ENCODE peak calls at places on chromosomes 5 and 9, in nine cellular contexts. One of them, this sample, is unnamed.

GRCh38 chr5:111367081-111367480 is 142.9 kb downstream of the CAMK4 start:
- DNase-seq in HCT116: peak; percentile 85
- DNase-seq in neural progenitor cell: no peak
- DNase-seq in fibroblast of villous mesenchyme: peak; percentile 33
- DNase-seq in IMR-90: no peak
- DNase-seq in cardiac fibroblast: peak; percentile 60
- DNase-seq in AG09309: no peak
- DNase-seq in PC-9: peak; percentile 53
- DNase-seq in spleen: no peak
- DNase-seq in this sample: no peak

GRCh38 chr5:111589320-111589719 is 77.0 kb upstream of the STARD4 start:
- DNase-seq in fibroblast of villous mesenchyme: no peak
- DNase-seq in IMR-90: no peak
- DNase-seq in neural progenitor cell: no peak
- DNase-seq in cardiac fibroblast: no peak
- DNase-seq in PC-9: no peak
- DNase-seq in HCT116: no peak
- DNase-seq in spleen: no peak
- DNase-seq in AG09309: no peak
- DNase-seq in this sample: no peak

GRCh38 chr9:99003308-99003707 is 59.6 kb downstream of the COL15A1 start:
- DNase-seq in neural progenitor cell: no peak
- DNase-seq in PC-9: no peak
- DNase-seq in HCT116: no peak
- DNase-seq in cardiac fibroblast: no peak
- DNase-seq in AG09309: no peak
- DNase-seq in spleen: no peak
- DNase-seq in fibroblast of villous mesenchyme: no peak
- DNase-seq in IMR-90: no peak
- DNase-seq in this sample: no peak

GRCh38 chr9:128113526-128114325 is 13.8 kb downstream of the PTGES2 start:
- DNase-seq in neural progenitor cell: no peak
- DNase-seq in AG09309: no peak
- DNase-seq in HCT116: no peak
- DNase-seq in fibroblast of villous mesenchyme: no peak
- DNase-seq in PC-9: no peak
- DNase-seq in IMR-90: no peak
- DNase-seq in spleen: peak; percentile 73
- DNase-seq in cardiac fibroblast: no peak
- DNase-seq in this sample: no peak

GRCh38 chr5:167352801-167353200 is 938.6 kb upstream of the WWC1 start:
- DNase-seq in IMR-90: no peak
- DNase-seq in PC-9: no peak
- DNase-seq in HCT116: no peak
- DNase-seq in spleen: no peak
- DNase-seq in neural progenitor cell: no peak
- DNase-seq in fibroblast of villous mesenchyme: no peak
- DNase-seq in AG09309: no peak
- DNase-seq in cardiac fibroblast: no peak
- DNase-seq in this sample: no peak

GRCh38 chr9:92728831-92729734 is 35.5 kb downstream of the BICD2 start:
- DNase-seq in PC-9: no peak
- DNase-seq in fibroblast of villous mesenchyme: peak; percentile 60
- DNase-seq in HCT116: no peak
- DNase-seq in neural progenitor cell: peak; percentile 33
- DNase-seq in AG09309: no peak
- DNase-seq in spleen: peak; percentile 87
- DNase-seq in cardiac fibroblast: peak; percentile 37
- DNase-seq in IMR-90: peak; percentile 20
- DNase-seq in this sample: no peak

GRCh38 chr5:98768160-98769005 is 5.1 kb upstream of the RGMB start:
- DNase-seq in HCT116: no peak
- DNase-seq in spleen: peak; percentile 79
- DNase-seq in PC-9: no peak
- DNase-seq in IMR-90: peak; percentile 73
- DNase-seq in AG09309: no peak
- DNase-seq in fibroblast of villous mesenchyme: peak; percentile 52
- DNase-seq in cardiac fibroblast: peak; percentile 77
- DNase-seq in neural progenitor cell: peak; percentile 90
- DNase-seq in this sample: no peak

GRCh38 chr9:76926846-76927245 is 20.9 kb upstream of the PRUNE2 start:
- DNase-seq in neural progenitor cell: no peak
- DNase-seq in spleen: no peak
- DNase-seq in HCT116: no peak
- DNase-seq in IMR-90: no peak
- DNase-seq in fibroblast of villous mesenchyme: no peak
- DNase-seq in AG09309: no peak
- DNase-seq in cardiac fibroblast: no peak
- DNase-seq in PC-9: no peak
- DNase-seq in this sample: no peak

GRCh38 chr9:3751125-3751758 is 225.4 kb upstream of the RFX3 start:
- DNase-seq in HCT116: no peak
- DNase-seq in AG09309: peak; percentile 75
- DNase-seq in PC-9: no peak
- DNase-seq in IMR-90: peak; percentile 10
- DNase-seq in cardiac fibroblast: peak; percentile 68
- DNase-seq in spleen: no peak
- DNase-seq in neural progenitor cell: no peak
- DNase-seq in fibroblast of villous mesenchyme: peak; percentile 53
- DNase-seq in this sample: peak; percentile 96

GRCh38 chr5:147346006-147346561 is 111.3 kb downstream of the STK32A start:
- DNase-seq in cardiac fibroblast: no peak
- DNase-seq in PC-9: no peak
- DNase-seq in HCT116: no peak
- DNase-seq in AG09309: no peak
- DNase-seq in IMR-90: no peak
- DNase-seq in spleen: no peak
- DNase-seq in neural progenitor cell: peak; percentile 7
- DNase-seq in fibroblast of villous mesenchyme: no peak
- DNase-seq in this sample: no peak

GRCh38 chr5:56313004-56313531 is 79.9 kb upstream of the ANKRD55 start:
- DNase-seq in neural progenitor cell: no peak
- DNase-seq in AG09309: no peak
- DNase-seq in spleen: no peak
- DNase-seq in cardiac fibroblast: no peak
- DNase-seq in IMR-90: no peak
- DNase-seq in fibroblast of villous mesenchyme: no peak
- DNase-seq in HCT116: no peak
- DNase-seq in PC-9: no peak
- DNase-seq in this sample: no peak

GRCh38 chr5:56313596-56313995 is 80.5 kb upstream of the ANKRD55 start:
- DNase-seq in cardiac fibroblast: no peak
- DNase-seq in neural progenitor cell: no peak
- DNase-seq in PC-9: no peak
- DNase-seq in AG09309: no peak
- DNase-seq in HCT116: no peak
- DNase-seq in fibroblast of villous mesenchyme: no peak
- DNase-seq in spleen: no peak
- DNase-seq in IMR-90: no peak
- DNase-seq in this sample: no peak

GRCh38 chr5:56316302-56316994 is 83.3 kb upstream of the ANKRD55 start:
- DNase-seq in fibroblast of villous mesenchyme: no peak
- DNase-seq in PC-9: no peak
- DNase-seq in cardiac fibroblast: no peak
- DNase-seq in HCT116: no peak
- DNase-seq in spleen: no peak
- DNase-seq in neural progenitor cell: no peak
- DNase-seq in IMR-90: no peak
- DNase-seq in AG09309: no peak
- DNase-seq in this sample: no peak

GRCh38 chr5:56311306-56311904 is 78.3 kb upstream of the ANKRD55 start:
- DNase-seq in cardiac fibroblast: no peak
- DNase-seq in AG09309: no peak
- DNase-seq in IMR-90: no peak
- DNase-seq in PC-9: no peak
- DNase-seq in HCT116: no peak
- DNase-seq in neural progenitor cell: no peak
- DNase-seq in spleen: no peak
- DNase-seq in fibroblast of villous mesenchyme: no peak
- DNase-seq in this sample: no peak

DNA sequence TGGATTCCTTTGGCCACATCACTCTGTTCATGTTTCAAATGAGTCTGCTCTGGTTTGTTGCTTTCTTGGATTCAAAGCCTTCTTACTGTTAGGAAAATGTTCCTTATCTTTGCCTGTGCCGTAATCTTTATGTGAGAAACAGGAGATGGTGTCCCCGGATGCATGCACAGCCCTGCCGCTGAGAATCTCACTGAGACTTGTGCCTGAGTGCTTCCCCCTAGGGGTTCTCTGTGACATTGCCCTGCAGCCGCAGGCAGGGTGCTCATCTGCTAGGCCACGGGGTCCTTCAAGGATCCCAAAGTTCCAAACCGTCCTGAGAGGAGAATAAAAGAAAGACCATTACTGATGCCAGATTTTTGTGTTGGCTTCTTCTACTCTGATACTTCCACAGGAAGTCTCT is 81.4 kb upstream of the ANKRD55 start:
- DNase-seq in AG09309: no peak
- DNase-seq in fibroblast of villous mesenchyme: peak; percentile 85
- DNase-seq in HCT116: no peak
- DNase-seq in cardiac fibroblast: peak; percentile 53
- DNase-seq in IMR-90: no peak
- DNase-seq in neural progenitor cell: peak; percentile 12
- DNase-seq in PC-9: no peak
- DNase-seq in spleen: no peak
- DNase-seq in this sample: no peak
- TF ChIP-seq CTCF in AG09309: peak; percentile 71
- TF ChIP-seq CTCF in fibroblast of villous mesenchyme: peak; percentile 82
- TF ChIP-seq CTCF in HCT116: peak; percentile 83
- TF ChIP-seq CTCF in cardiac fibroblast: peak; percentile 89
- TF ChIP-seq CTCF in IMR-90: peak; percentile 10
- TF ChIP-seq CTCF in neural progenitor cell: peak; percentile 39
- TF ChIP-seq CTCF in PC-9: peak; percentile 72
- TF ChIP-seq CTCF in spleen: peak; percentile 77
- TF ChIP-seq CTCF in this sample: peak; percentile 11

GRCh38 chr9:113399646-113400200 is 1.4 kb downstream of the ALAD start:
- DNase-seq in cardiac fibroblast: no peak
- DNase-seq in fibroblast of villous mesenchyme: no peak
- DNase-seq in HCT116: no peak
- DNase-seq in AG09309: no peak
- DNase-seq in spleen: no peak
- DNase-seq in IMR-90: no peak
- DNase-seq in PC-9: no peak
- DNase-seq in neural progenitor cell: no peak
- DNase-seq in this sample: no peak
- H3K4me3 ChIP-seq in cardiac fibroblast: peak overlapping the region; percentile 93
- H3K4me3 ChIP-seq in fibroblast of villous mesenchyme: no peak overlapping the region
- H3K4me3 ChIP-seq in HCT116: no peak overlapping the region
- H3K4me3 ChIP-seq in AG09309: no peak overlapping the region
- H3K4me3 ChIP-seq in spleen: peak overlapping the region; percentile 82
- H3K4me3 ChIP-seq in IMR-90: no peak overlapping the region
- H3K4me3 ChIP-seq in PC-9: no peak overlapping the region
- H3K4me3 ChIP-seq in neural progenitor cell: peak overlapping the region; percentile 72
- H3K4me3 ChIP-seq in this sample: peak overlapping the region; percentile 90

DNA sequence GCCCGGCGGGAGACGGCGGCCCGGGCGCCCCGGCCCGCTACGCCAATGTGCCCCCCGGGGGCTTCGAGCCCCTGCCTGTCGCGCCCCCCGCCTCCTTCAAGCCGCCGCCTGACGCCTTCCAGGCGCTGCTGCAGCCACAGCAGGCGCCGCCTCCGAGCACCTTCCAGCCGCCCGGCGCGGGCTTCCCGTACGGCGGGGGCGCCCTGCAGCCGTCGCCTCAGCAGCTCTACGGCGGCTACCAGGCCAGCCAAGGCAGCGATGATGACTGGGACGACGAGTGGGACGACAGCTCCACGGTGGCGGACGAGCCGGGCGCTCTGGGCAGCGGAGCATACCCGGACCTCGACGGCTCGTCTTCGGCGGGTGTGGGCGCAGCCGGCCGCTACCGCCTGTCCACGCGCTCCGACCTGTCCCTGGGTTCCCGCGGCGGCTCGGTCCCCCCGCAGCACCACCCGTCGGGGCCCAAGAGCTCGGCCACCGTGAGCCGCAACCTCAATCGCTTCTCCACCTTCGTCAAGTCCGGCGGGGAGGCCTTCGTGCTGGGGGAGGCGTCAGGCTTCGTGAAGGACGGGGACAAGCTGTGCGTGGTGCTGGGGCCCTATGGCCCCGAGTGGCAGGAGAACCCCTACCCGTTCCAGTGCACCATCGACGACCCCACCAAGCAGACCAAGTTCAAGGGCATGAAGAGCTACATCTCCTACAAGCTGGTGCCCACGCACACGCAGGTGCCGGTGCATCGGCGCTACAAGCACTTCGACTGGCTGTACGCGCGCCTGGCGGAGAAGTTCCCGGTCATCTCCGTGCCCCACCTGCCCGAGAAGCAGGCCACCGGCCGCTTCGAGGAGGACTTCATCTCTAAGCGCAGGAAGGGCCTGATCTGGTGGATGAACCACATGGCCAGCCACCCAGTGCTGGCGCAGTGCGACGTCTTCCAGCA is 855 bp downstream of the SNX18 start:
- DNase-seq in HCT116: no peak
- DNase-seq in spleen: peak; percentile 95
- DNase-seq in fibroblast of villous mesenchyme: no peak
- DNase-seq in AG09309: no peak
- DNase-seq in cardiac fibroblast: peak; percentile 38
- DNase-seq in PC-9: no peak
- DNase-seq in IMR-90: peak; percentile 49
- DNase-seq in neural progenitor cell: peak; percentile 80
- DNase-seq in this sample: no peak
- TF ChIP-seq CTCF in HCT116: no peak
- TF ChIP-seq CTCF in spleen: peak; percentile 8
- TF ChIP-seq CTCF in fibroblast of villous mesenchyme: peak; percentile 8
- TF ChIP-seq CTCF in AG09309: no peak
- TF ChIP-seq CTCF in cardiac fibroblast: no peak
- TF ChIP-seq CTCF in PC-9: no peak
- TF ChIP-seq CTCF in IMR-90: no peak
- TF ChIP-seq CTCF in neural progenitor cell: no peak
- TF ChIP-seq CTCF in this sample: no peak

GRCh38 chr9:74771672-74772071 is 116.0 kb downstream of the TRPM6 start:
- DNase-seq in IMR-90: no peak
- DNase-seq in AG09309: no peak
- DNase-seq in fibroblast of villous mesenchyme: no peak
- DNase-seq in spleen: no peak
- DNase-seq in neural progenitor cell: no peak
- DNase-seq in PC-9: no peak
- DNase-seq in cardiac fibroblast: no peak
- DNase-seq in HCT116: no peak
- DNase-seq in this sample: no peak

GRCh38 chr9:74771262-74771585 is 116.5 kb downstream of the TRPM6 start:
- DNase-seq in AG09309: no peak
- DNase-seq in neural progenitor cell: no peak
- DNase-seq in HCT116: no peak
- DNase-seq in PC-9: no peak
- DNase-seq in spleen: no peak
- DNase-seq in fibroblast of villous mesenchyme: no peak
- DNase-seq in IMR-90: no peak
- DNase-seq in cardiac fibroblast: no peak
- DNase-seq in this sample: no peak

GRCh38 chr9:74772126-74772525 is 115.6 kb downstream of the TRPM6 start:
- DNase-seq in IMR-90: no peak
- DNase-seq in AG09309: no peak
- DNase-seq in neural progenitor cell: no peak
- DNase-seq in PC-9: no peak
- DNase-seq in HCT116: no peak
- DNase-seq in cardiac fibroblast: no peak
- DNase-seq in spleen: no peak
- DNase-seq in fibroblast of villous mesenchyme: no peak
- DNase-seq in this sample: no peak

GRCh38 chr9:74775401-74775800 is 112.3 kb downstream of the TRPM6 start:
- DNase-seq in PC-9: no peak
- DNase-seq in IMR-90: no peak
- DNase-seq in cardiac fibroblast: no peak
- DNase-seq in neural progenitor cell: no peak
- DNase-seq in HCT116: no peak
- DNase-seq in fibroblast of villous mesenchyme: no peak
- DNase-seq in spleen: no peak
- DNase-seq in AG09309: no peak
- DNase-seq in this sample: no peak

GRCh38 chr9:74773886-74774479 is 113.7 kb downstream of the TRPM6 start:
- DNase-seq in PC-9: peak; percentile 46
- DNase-seq in spleen: peak; percentile 86
- DNase-seq in cardiac fibroblast: peak; percentile 85
- DNase-seq in IMR-90: peak; percentile 73
- DNase-seq in AG09309: peak; percentile 29
- DNase-seq in neural progenitor cell: peak; percentile 84
- DNase-seq in fibroblast of villous mesenchyme: peak; percentile 77
- DNase-seq in HCT116: peak; percentile 67
- DNase-seq in this sample: peak; percentile 70
- H3K4me3 ChIP-seq in PC-9: no peak overlapping the region
- H3K4me3 ChIP-seq in spleen: no peak overlapping the region
- H3K4me3 ChIP-seq in cardiac fibroblast: no peak overlapping the region
- H3K4me3 ChIP-seq in IMR-90: no peak overlapping the region
- H3K4me3 ChIP-seq in AG09309: no peak overlapping the region
- H3K4me3 ChIP-seq in neural progenitor cell: no peak overlapping the region
- H3K4me3 ChIP-seq in fibroblast of villous mesenchyme: no peak overlapping the region
- H3K4me3 ChIP-seq in HCT116: no peak overlapping the region
- H3K4me3 ChIP-seq in this sample: no peak overlapping the region